ENCODE peak calls at places on chromosome 1, in ten cellular contexts. C is HFF-Myc, J is progenitor cell of endocrine pancreas, G is esophagus squamous epithelium, M is HFFc6, A is colonic mucosa, P is AG04449, H is Calu3, Z is stomach, B is neural progenitor cell. Y is an unnamed sample.

GRCh38 chr1:234987415-234988159 is 141.1 kb downstream of the TOMM20 start:
- DNase-seq in P (peak; percentile 70), H (peak; percentile 52), M (peak; percentile 87), B (peak; percentile 73), G (no peak), J (no peak), C (no peak), A (peak; percentile 57), Z (peak; percentile 79), Y (peak; percentile 52)

GRCh38 chr1:99849413-99849743 is 783 bp upstream of the AGL start:
- DNase-seq in G (no peak), H (peak; percentile 1), P (no peak), A (peak; percentile 23), M (no peak), B (no peak), C (no peak), Z (no peak), J (no peak), Y (no peak)

GRCh38 chr1:7389201-7389785 is 381.8 kb upstream of the VAMP3 start:
- DNase-seq in G (no peak), J (peak; percentile 6), H (no peak), P (no peak), C (no peak), M (no peak), A (no peak), Z (peak; percentile 17), B (no peak), Y (no peak)

GRCh38 chr1:2214541-2215241 is 13.4 kb upstream of the SKI start:
- DNase-seq in Z (no peak), G (no peak), C (no peak), P (no peak), M (no peak), A (no peak), B (no peak), J (no peak), H (no peak), Y (no peak)

GRCh38 chr1:38009088-38009840 is 3.3 kb upstream of the UTP11 start:
- DNase-seq in A (no peak), B (peak; percentile 39), Z (no peak), J (no peak), G (no peak), P (no peak), C (no peak), M (peak; percentile 56), H (no peak), Y (no peak)

GRCh38 chr1:202691846-202692245 is 18.4 kb downstream of the SYT2 start:
- DNase-seq in A (no peak), G (no peak), C (no peak), B (no peak), Z (no peak), P (no peak), J (no peak), H (no peak), M (no peak), Y (no peak)

GRCh38 chr1:244782056-244782455 is 53.4 kb upstream of the COX20 start:
- DNase-seq in H (no peak), P (no peak), C (no peak), M (peak; percentile 2), B (no peak), A (no peak), Z (no peak), J (no peak), G (no peak), Y (no peak)

GRCh38 chr1:92515796-92516201 is 29.1 kb upstream of the GFI1 start:
- DNase-seq in A (no peak), M (no peak), B (no peak), Z (no peak), J (no peak), G (no peak), H (no peak), P (no peak), C (no peak), Y (no peak)

GRCh38 chr1:157252473-157252872 is 114.3 kb upstream of the ETV3 start:
- DNase-seq in A (no peak), Z (no peak), G (no peak), B (no peak), M (no peak), C (no peak), H (peak; percentile 23), P (no peak), J (no peak), Y (no peak)

GRCh38 chr1:17630048-17630830 is 90.7 kb downstream of the ARHGEF10L start:
- DNase-seq in C (no peak), P (no peak), J (no peak), G (no peak), Z (peak; percentile 27), A (peak; percentile 53), B (no peak), M (no peak), H (no peak), Y (no peak)

GRCh38 chr1:233897325-233898162 is 6.9 kb upstream of the SLC35F3 start:
- DNase-seq in G (no peak), B (no peak), P (no peak), A (no peak), H (no peak), M (no peak), J (no peak), C (no peak), Z (no peak), Y (no peak)

GRCh38 chr1:35558374-35559316 is 1.0 kb downstream of the NCDN start:
- DNase-seq in M (no peak), J (no peak), G (no peak), P (no peak), B (peak; percentile 76), H (no peak), C (no peak), Z (no peak), A (no peak), Y (peak; percentile 48)

GRCh38 chr1:119554188-119554587 is 47.2 kb downstream of the HSD3B1 start:
- DNase-seq in G (no peak), H (no peak), A (peak; percentile 22), M (peak; percentile 69), J (no peak), C (peak; percentile 74), B (no peak), Z (peak; percentile 59), P (peak; percentile 56), Y (no peak)

GRCh38 chr1:203083463-203083921 is 2.3 kb downstream of the MYOG start:
- DNase-seq in C (no peak), J (no peak), Z (peak; percentile 9), H (no peak), A (peak; percentile 12), G (no peak), B (no peak), P (no peak), M (no peak), Y (no peak)

GRCh38 chr1:52240592-52240991 is 98.7 kb downstream of the ZFYVE9 start:
- DNase-seq in P (no peak), B (no peak), M (no peak), H (no peak), G (no peak), Z (no peak), A (no peak), C (no peak), J (no peak), Y (no peak)

GRCh38 chr1:156838972-156839371 is 19.9 kb downstream of the INSRR start:
- DNase-seq in H (peak; percentile 47), J (no peak), Z (peak; percentile 28), C (no peak), A (no peak), P (no peak), B (peak; percentile 70), M (no peak), G (no peak), Y (peak; percentile 66)

GRCh38 chr1:70204578-70204977 is 801 bp downstream of the LRRC40 start:
- DNase-seq in C (no peak), Z (no peak), G (no peak), A (no peak), B (peak; percentile 22), J (no peak), M (no peak), H (no peak), P (no peak), Y (no peak)

GRCh38 chr1:7536891-7537591 is 234.1 kb upstream of the VAMP3 start:
- DNase-seq in J (no peak), Z (no peak), M (no peak), P (no peak), G (no peak), A (no peak), H (no peak), C (no peak), B (no peak), Y (peak; percentile 48)

DNA sequence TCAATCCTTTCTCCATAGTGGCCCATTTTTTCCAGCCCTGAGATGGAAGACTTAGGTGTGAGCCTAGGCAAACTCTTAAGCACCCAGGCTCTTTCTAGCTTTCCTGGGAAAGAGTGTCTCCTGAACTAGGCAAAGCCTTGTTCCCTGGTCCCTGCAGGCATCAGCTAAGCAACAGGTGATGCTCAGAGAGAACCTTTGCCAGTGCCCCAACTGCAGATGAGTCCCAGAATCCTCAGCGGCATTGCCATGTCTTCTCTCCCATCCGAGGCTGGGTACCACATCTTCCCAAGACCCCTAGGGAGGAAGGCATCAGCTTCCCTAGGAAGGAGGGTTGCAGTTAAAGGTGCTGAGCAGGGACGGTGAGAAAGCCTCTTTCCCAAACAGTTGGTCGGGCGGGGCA is 8.2 kb upstream of the VSIG8 start:
- DNase-seq in H (no peak), B (no peak), A (no peak), C (no peak), J (no peak), M (no peak), G (no peak), P (no peak), Z (no peak), Y (no peak)
- TF ChIP-seq CTCF in H (no peak), B (no peak), A (no peak), C (no peak), J (no peak), M (no peak), G (no peak), P (no peak), Z (no peak), Y (no peak)

DNA sequence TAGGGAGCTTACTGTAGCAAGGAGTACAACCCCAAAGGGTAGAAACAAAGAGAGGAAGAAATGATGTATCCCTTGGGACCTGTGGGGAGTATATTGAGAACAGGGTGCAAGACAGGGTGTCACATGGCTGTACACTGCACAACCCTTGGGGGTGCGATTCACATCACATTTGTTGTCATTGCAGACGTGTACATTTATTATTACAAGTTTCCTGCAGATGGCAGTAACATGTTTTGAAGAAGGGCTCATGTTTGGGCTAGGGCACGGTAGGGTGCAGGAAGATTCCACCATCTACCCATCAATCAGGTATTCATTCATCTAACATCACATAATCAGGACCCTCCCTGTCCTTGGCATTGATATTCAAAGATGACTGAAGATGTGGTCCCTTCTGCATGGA is 62.5 kb downstream of the NDUFS5 start:
- DNase-seq in Z (no peak), P (no peak), H (no peak), M (no peak), G (no peak), C (no peak), A (no peak), B (no peak), J (no peak), Y (no peak)
- TF ChIP-seq CTCF in Z (no peak), P (no peak), H (no peak), M (peak; percentile 4), G (no peak), C (no peak), A (no peak), B (no peak), J (no peak), Y (no peak)

GRCh38 chr1:104636581-104636980 is 886.9 kb downstream of the AMY1C start:
- DNase-seq in A (no peak), Z (no peak), G (no peak), M (no peak), C (no peak), B (no peak), J (no peak), H (no peak), P (no peak), Y (no peak)
- TF ChIP-seq CTCF in A (no peak), Z (no peak), G (no peak), M (no peak), C (no peak), B (peak; percentile 4), J (no peak), H (no peak), P (no peak), Y (no peak)

GRCh38 chr1:197224160-197224559 is 43.9 kb upstream of the CRB1 start:
- DNase-seq in J (no peak), Z (no peak), A (no peak), P (no peak), B (no peak), M (no peak), G (no peak), C (no peak), H (no peak), Y (no peak)
- TF ChIP-seq CTCF in J (no peak), Z (no peak), A (no peak), P (no peak), B (peak; percentile 8), M (peak; percentile 76), G (no peak), C (no peak), H (peak; percentile 49), Y (no peak)

Y was measured in nephron progenitor cell.